ENCODE peak calls at places on chromosomes 13 and 19, in eight cellular contexts. U is epithelial cell of esophagus, M is Calu3, S is adrenal gland, C is suprapubic skin, X is tibial artery, O is HFFc6, T is PC-3. I is an unnamed sample.
A peak's percentile ranks its signal among the peaks of the same experiment; 100 is the strongest.

GRCh38 chr13:111855786-111856185 is 211.2 kb upstream of the SOX1 start:
- DNase-seq in U (no peak), M (no peak), S (no peak), C (no peak), X (no peak), O (no peak), T (no peak), I (no peak)

GRCh38 chr19:51807111-51807701 is 12.2 kb downstream of the FPR3 start:
- DNase-seq in U (peak; percentile 10), M (no peak), S (peak; percentile 59), C (no peak), X (no peak), O (peak; percentile 5), T (peak; percentile 89), I (no peak)

GRCh38 chr19:44785271-44785670 is 7.6 kb downstream of the CBLC start:
- DNase-seq in U (no peak), M (no peak), S (no peak), C (no peak), X (no peak), O (no peak), T (no peak), I (no peak)

GRCh38 chr19:44587863-44588752 is 25.3 kb upstream of the IGSF23 start:
- DNase-seq in U (peak; percentile 89), M (peak; percentile 81), S (no peak), C (no peak), X (no peak), O (peak; percentile 82), T (peak; percentile 86), I (no peak)

GRCh38 chr19:40033989-40034560 is 22.0 kb downstream of the ZNF780B start:
- DNase-seq in U (no peak), M (no peak), S (no peak), C (no peak), X (no peak), O (no peak), T (no peak), I (no peak)

GRCh38 chr19:1904385-1905070 is 671 bp upstream of the ADAT3 start:
- DNase-seq in U (peak; percentile 98), M (peak; percentile 77), S (no peak), C (no peak), X (no peak), O (no peak), T (peak; percentile 92), I (no peak)

GRCh38 chr13:111344471-111345191 is 24.2 kb downstream of the TEX29 start:
- DNase-seq in U (peak; percentile 20), M (no peak), S (no peak), C (no peak), X (no peak), O (peak; percentile 29), T (peak; percentile 43), I (no peak)

GRCh38 chr13:38763446-38764381 is 76.8 kb downstream of the FREM2 start:
- DNase-seq in U (peak; percentile 55), M (peak; percentile 28), S (peak; percentile 14), C (no peak), X (no peak), O (peak; percentile 18), T (peak; percentile 44), I (no peak)

GRCh38 chr19:10712041-10712440 is 5.8 kb upstream of the DNM2 start:
- DNase-seq in U (no peak), M (no peak), S (no peak), C (no peak), X (no peak), O (no peak), T (no peak), I (no peak)

GRCh38 chr19:4732680-4733114 is 9.1 kb upstream of the DPP9 start:
- DNase-seq in U (peak; percentile 73), M (peak; percentile 43), S (peak; percentile 63), C (no peak), X (no peak), O (peak; percentile 53), T (peak; percentile 87), I (no peak)

GRCh38 chr13:44870456-44870929 is 118.8 kb downstream of the NUFIP1 start:
- DNase-seq in U (no peak), M (no peak), S (peak; percentile 25), C (no peak), X (no peak), O (no peak), T (peak; percentile 7), I (no peak)

GRCh38 chr19:49200238-49200862 is 42.8 kb downstream of the TRPM4 start:
- DNase-seq in U (peak; percentile 50), M (no peak), S (no peak), C (no peak), X (no peak), O (no peak), T (peak; percentile 40), I (no peak)

GRCh38 chr19:45439569-45440258 is 16.0 kb upstream of the ERCC1 start:
- DNase-seq in U (peak; percentile 73), M (peak; percentile 92), S (peak; percentile 85), C (no peak), X (peak; percentile 95), O (peak; percentile 84), T (peak; percentile 66), I (peak; percentile 56)

GRCh38 chr19:55132453-55133129 is 15.2 kb upstream of the PPP1R12C start:
- DNase-seq in U (no peak), M (no peak), S (no peak), C (no peak), X (no peak), O (no peak), T (no peak), I (no peak)

GRCh38 chr13:52849727-52850395 is 1.4 kb upstream of the PCDH8 start:
- DNase-seq in U (no peak), M (no peak), S (no peak), C (no peak), X (no peak), O (no peak), T (no peak), I (no peak)

GRCh38 chr13:99367106-99367616 is 60.0 kb upstream of the GPR183 start:
- DNase-seq in U (no peak), M (no peak), S (no peak), C (peak; percentile 31), X (no peak), O (no peak), T (no peak), I (no peak)

GRCh38 chr13:99363949-99364348 is 56.8 kb upstream of the GPR183 start:
- DNase-seq in U (no peak), M (no peak), S (no peak), C (no peak), X (no peak), O (no peak), T (no peak), I (no peak)

GRCh38 chr13:99366075-99366987 is 59.1 kb upstream of the GPR183 start:
- DNase-seq in U (no peak), M (no peak), S (no peak), C (no peak), X (no peak), O (no peak), T (no peak), I (no peak)

GRCh38 chr13:99370476-99371272 is 63.5 kb upstream of the GPR183 start:
- DNase-seq in U (no peak), M (no peak), S (no peak), C (peak; percentile 50), X (no peak), O (no peak), T (no peak), I (no peak)

DNA sequence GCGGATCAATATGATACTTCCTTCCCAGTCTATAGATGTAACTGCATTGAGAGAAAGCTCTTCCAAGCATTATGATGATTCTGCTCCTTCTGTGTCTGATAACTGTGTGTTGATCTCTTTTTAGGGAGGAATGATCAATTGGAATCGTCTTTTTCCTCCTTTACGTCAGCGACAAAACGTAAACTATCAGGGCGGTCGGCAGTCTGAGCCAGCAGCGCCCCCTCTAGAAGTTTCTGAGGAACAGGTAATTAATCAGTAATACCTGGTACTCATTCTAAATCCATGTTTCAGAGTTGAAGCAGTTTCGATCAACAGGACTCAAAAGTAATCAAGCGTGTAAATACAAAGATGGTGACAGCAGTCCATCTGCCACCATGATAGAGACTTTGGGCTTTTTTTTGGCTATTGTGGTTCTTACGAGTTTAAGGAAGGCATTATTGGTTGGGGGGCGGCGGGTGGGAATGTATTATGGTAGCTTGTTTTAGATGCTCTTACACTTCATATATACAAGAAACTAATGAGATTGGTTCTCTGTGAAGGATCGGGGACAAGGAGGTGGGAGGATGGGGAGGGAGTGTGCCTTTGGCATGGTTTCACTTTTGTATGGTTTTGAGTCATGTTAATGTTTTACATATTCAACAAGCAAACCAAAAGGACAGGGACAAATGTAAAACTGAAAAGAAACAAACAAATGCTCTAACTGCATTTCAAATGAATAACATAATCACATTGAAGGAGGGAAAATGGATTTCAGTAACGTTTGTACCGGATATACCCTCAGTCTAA is 60.7 kb upstream of the GPR183 start:
- DNase-seq in U (no peak), M (no peak), S (no peak), C (peak; percentile 40), X (no peak), O (no peak), T (no peak), I (no peak)
- TF ChIP-seq CTCF in U (no peak), M (no peak), S (no peak), C (no peak), X (no peak), O (peak; percentile 30), T (peak; percentile 35), I (no peak)

GRCh38 chr13:24865158-24865557 is 101.2 kb downstream of the RNF17 start:
- DNase-seq in U (no peak), M (no peak), S (no peak), C (no peak), X (no peak), O (peak; percentile 9), T (peak; percentile 15), I (no peak)
- TF ChIP-seq CTCF in U (peak; percentile 15), M (no peak), S (no peak), C (no peak), X (peak; percentile 24), O (peak; percentile 63), T (no peak), I (no peak)

GRCh38 chr19:16445238-16446107 is 26.3 kb downstream of the EPS15L1 start:
- DNase-seq in U (peak; percentile 13), M (no peak), S (no peak), C (no peak), X (no peak), O (peak; percentile 28), T (peak; percentile 52), I (no peak)

GRCh38 chr19:16444273-16444597 is 27.5 kb downstream of the EPS15L1 start:
- DNase-seq in U (no peak), M (no peak), S (no peak), C (no peak), X (no peak), O (no peak), T (no peak), I (no peak)

GRCh38 chr19:16442386-16443276 is 29.1 kb downstream of the EPS15L1 start:
- DNase-seq in U (no peak), M (no peak), S (peak; percentile 45), C (no peak), X (no peak), O (no peak), T (no peak), I (no peak)

GRCh38 chr19:16446108-16447014 is 25.4 kb downstream of the EPS15L1 start:
- DNase-seq in U (no peak), M (no peak), S (no peak), C (no peak), X (no peak), O (no peak), T (no peak), I (no peak)

GRCh38 chr19:16441661-16442071 is 30.1 kb downstream of the EPS15L1 start:
- DNase-seq in U (peak; percentile 26), M (peak; percentile 19), S (peak; percentile 45), C (no peak), X (no peak), O (no peak), T (peak; percentile 31), I (no peak)
- TF ChIP-seq CTCF in U (peak; percentile 57), M (peak; percentile 33), S (peak; percentile 27), C (peak; percentile 36), X (no peak), O (peak; percentile 68), T (peak; percentile 76), I (no peak)

GRCh38 chr13:21837841-21838551 is 167.1 kb downstream of the FGF9 start:
- DNase-seq in U (no peak), M (peak; percentile 10), S (no peak), C (no peak), X (no peak), O (no peak), T (no peak), I (no peak)
- TF ChIP-seq CTCF in U (no peak), M (no peak), S (no peak), C (no peak), X (no peak), O (no peak), T (no peak), I (no peak)

I was measured in omental fat pad.